ENCODE peak calls at places on chromosomes 6 and 20, in seven cellular contexts. K is GM12865, C is epithelial cell of proximal tubule, J is type B pancreatic cell, L is heart right ventricle, X is MM.1S, O is cardiac muscle cell. R is an unnamed sample.
A peak's percentile ranks its signal among the peaks of the same experiment; 100 is the strongest.

GRCh38 chr6:127162808-127163207 is 44.3 kb downstream of the RSPO3 start:
- DNase-seq in C (no peak), L (no peak), O (no peak), K (no peak), X (no peak), J (no peak), R (no peak)

GRCh38 chr6:127515794-127516675 is 3.1 kb downstream of the MTCL3 start:
- DNase-seq in X (peak; percentile 79), K (peak; percentile 54), C (no peak), J (peak; percentile 76), O (peak; percentile 90), L (peak; percentile 46), R (peak; percentile 50)

GRCh38 chr6:96604420-96604819 is 41.5 kb downstream of the FHL5 start:
- DNase-seq in O (no peak), K (no peak), X (no peak), J (no peak), C (no peak), L (no peak), R (no peak)

GRCh38 chr6:9766240-9766915 is 648.5 kb downstream of the TFAP2A start:
- DNase-seq in K (peak; percentile 47), O (no peak), J (no peak), X (no peak), L (no peak), C (peak; percentile 59), R (no peak)

GRCh38 chr6:10991115-10991514 is 53.0 kb downstream of the ELOVL2 start:
- DNase-seq in O (no peak), J (no peak), X (no peak), K (no peak), C (no peak), L (no peak), R (no peak)

GRCh38 chr6:117493470-117493869 is 11.0 kb downstream of the DCBLD1 start:
- DNase-seq in O (no peak), C (no peak), L (no peak), K (no peak), X (no peak), J (no peak), R (no peak)

GRCh38 chr20:23350855-23351838 is 556 bp downstream of the NXT1 start:
- DNase-seq in L (peak; percentile 43), J (no peak), K (peak; percentile 75), X (peak; percentile 48), C (no peak), O (peak; percentile 73), R (peak; percentile 58)

GRCh38 chr6:34709386-34709785 is 12.8 kb upstream of the ILRUN start:
- DNase-seq in J (no peak), O (peak; percentile 19), X (no peak), L (peak; percentile 79), C (no peak), K (no peak), R (peak; percentile 49)

GRCh38 chr6:158149641-158150040 is 18.4 kb downstream of the SERAC1 start:
- DNase-seq in C (no peak), O (no peak), J (no peak), K (no peak), X (no peak), L (no peak), R (no peak)

GRCh38 chr20:33753763-33754162 is 22.0 kb downstream of the ZNF341 start:
- DNase-seq in L (no peak), O (no peak), C (no peak), J (no peak), K (no peak), X (no peak), R (no peak)

GRCh38 chr6:161557333-161558107 is 283.7 kb upstream of the AGPAT4 start:
- DNase-seq in C (no peak), L (no peak), X (no peak), O (no peak), K (no peak), J (no peak), R (no peak)

GRCh38 chr20:4720121-4720976 is 1.4 kb upstream of the PRND start:
- DNase-seq in C (no peak), O (peak; percentile 83), K (peak; percentile 93), J (no peak), L (peak; percentile 83), X (peak; percentile 87), R (peak; percentile 71)

DNA sequence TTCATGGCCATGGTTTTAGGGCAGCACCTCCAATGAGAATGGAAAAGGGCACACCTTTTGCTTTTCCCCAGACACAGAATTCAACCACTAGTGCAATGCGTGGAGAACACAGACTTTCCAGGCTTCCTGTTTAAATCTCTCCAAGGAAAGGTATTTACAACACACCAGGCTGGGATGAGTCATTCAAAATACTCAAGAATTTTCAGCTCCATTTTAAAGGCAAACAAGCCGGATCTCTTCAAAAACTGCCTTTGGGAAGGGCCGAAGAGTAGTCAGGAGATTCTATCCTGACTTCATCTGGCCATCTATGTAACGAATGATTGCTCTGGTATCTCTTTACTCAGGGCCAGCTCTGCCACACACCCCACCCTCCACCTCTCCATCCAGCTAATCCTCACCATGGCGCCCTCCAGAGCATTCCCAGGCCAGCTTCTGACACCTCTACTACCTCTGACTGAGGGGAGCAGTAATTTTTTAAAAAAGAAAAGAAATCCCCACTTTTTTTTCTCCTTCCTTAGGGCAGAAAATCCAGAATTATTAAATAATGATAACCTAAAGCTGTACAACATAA is 254.6 kb downstream of the LY86 start:
- DNase-seq in O (no peak), J (no peak), C (no peak), L (no peak), X (no peak), K (no peak), R (no peak)
- TF ChIP-seq CTCF in O (no peak), J (no peak), C (peak; percentile 21), L (no peak), X (no peak), K (no peak), R (no peak)

GRCh38 chr20:51217347-51218045 is 194.6 kb upstream of the KCNG1 start:
- DNase-seq in L (no peak), J (no peak), C (no peak), K (no peak), X (no peak), O (no peak), R (no peak)

GRCh38 chr20:51219544-51219943 is 196.6 kb upstream of the KCNG1 start:
- DNase-seq in O (no peak), J (no peak), X (no peak), C (no peak), K (no peak), L (no peak), R (no peak)

GRCh38 chr20:51221103-51221502 is 198.2 kb upstream of the KCNG1 start:
- DNase-seq in C (no peak), X (no peak), O (no peak), J (no peak), L (no peak), K (no peak), R (no peak)

GRCh38 chr20:51221791-51222408 is 199.0 kb upstream of the KCNG1 start:
- DNase-seq in X (no peak), J (no peak), C (no peak), K (no peak), O (no peak), L (no peak), R (peak; percentile 49)

GRCh38 chr20:51220293-51220706 is 197.4 kb upstream of the KCNG1 start:
- DNase-seq in X (no peak), J (no peak), L (no peak), C (no peak), O (peak; percentile 32), K (peak; percentile 23), R (no peak)
- TF ChIP-seq CTCF in X (peak; percentile 71), J (peak; percentile 81), L (peak; percentile 80), C (peak; percentile 73), O (peak; percentile 95), K (peak; percentile 88), R (peak; percentile 44)

GRCh38 chr6:815348-815738 is 122.4 kb upstream of the EXOC2 start:
- DNase-seq in C (no peak), J (no peak), K (no peak), L (no peak), X (peak; percentile 23), O (peak; percentile 41), R (no peak)
- TF ChIP-seq CTCF in C (peak; percentile 31), J (peak; percentile 59), K (no peak), L (peak; percentile 9), X (peak; percentile 34), O (no peak), R (no peak)

GRCh38 chr20:17287998-17288397 is 61.2 kb downstream of the PCSK2 start:
- DNase-seq in L (no peak), C (no peak), X (no peak), K (no peak), J (no peak), O (no peak), R (no peak)

GRCh38 chr20:17287503-17287902 is 60.7 kb downstream of the PCSK2 start:
- DNase-seq in X (no peak), J (no peak), O (no peak), L (no peak), C (no peak), K (no peak), R (no peak)
- TF ChIP-seq CTCF in X (peak; percentile 35), J (peak; percentile 55), O (no peak), L (no peak), C (peak; percentile 29), K (peak; percentile 46), R (no peak)

DNA sequence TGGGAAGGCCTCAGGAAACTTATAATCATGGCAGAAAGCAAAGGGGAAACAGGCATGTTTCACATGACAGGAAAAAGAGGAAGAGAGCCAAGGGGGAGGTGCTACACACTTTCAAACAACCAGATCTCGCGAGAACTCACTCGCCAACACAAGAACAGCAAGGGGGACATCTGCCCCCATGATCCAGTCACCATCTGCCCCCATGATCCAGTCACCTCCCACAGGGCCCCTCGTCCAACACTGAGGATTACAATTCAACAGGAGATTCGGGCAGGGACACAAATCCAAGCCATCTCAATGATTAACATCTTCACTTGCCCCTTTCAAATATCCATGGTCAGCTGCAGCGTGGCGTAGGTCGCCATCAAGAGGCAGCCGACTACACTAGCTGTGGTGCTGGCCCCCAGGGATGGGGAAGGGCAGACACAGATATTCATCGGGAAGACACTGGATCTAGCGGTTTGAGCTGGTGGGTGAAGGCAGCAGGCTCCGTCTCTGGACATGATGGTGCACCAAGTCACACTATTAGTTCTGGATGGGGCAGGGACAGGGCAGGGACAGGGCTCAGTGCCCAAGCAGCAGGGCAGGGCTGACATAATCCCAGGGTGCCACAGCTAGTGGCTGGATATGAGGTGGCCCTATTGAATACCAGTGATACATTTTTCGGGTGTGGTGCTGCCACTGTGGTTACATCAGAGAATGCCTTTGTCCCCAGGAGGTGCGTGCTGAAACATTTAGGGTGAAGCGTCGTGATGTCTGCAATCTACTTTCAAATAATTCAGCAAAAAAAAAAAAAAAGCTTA is 31.6 kb downstream of the TUBB2B start:
- DNase-seq in K (no peak), X (no peak), C (no peak), J (no peak), O (no peak), L (no peak), R (no peak)
- TF ChIP-seq CTCF in K (no peak), X (no peak), C (peak; percentile 29), J (no peak), O (no peak), L (no peak), R (no peak)

DNA sequence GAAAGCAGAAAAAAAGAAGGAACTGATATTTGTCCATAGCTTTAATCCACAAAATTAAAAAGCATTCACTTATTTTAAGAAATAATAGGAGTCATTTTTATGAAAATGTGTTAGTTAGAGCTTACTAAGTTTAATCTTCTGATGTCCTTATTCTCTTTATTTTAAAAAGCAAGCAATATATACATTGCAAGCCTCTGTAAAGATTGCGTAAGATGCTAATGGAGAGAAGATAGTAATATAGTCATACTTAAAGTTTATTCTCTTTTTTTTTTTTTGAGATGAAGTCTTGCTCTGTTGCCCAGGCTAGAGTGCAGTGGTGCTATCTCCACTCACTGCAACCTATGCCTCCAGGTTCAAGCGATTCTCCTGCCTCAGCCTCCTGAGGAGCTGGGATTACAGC is 39.7 kb downstream of the AIG1 start:
- DNase-seq in L (no peak), O (no peak), K (no peak), C (no peak), J (no peak), X (no peak), R (no peak)
- TF ChIP-seq CTCF in L (no peak), O (no peak), K (no peak), C (no peak), J (no peak), X (no peak), R (no peak)